ENCODE peak calls at places on chromosome 5, in five cellular contexts. Q, F, M, T and N are unnamed samples.
A peak's percentile ranks its signal among the peaks of the same experiment; 100 is the strongest.

GRCh38 chr5:64807505-64807904 is 38.8 kb downstream of the CWC27 start:
- DNase-seq in Q (no peak), F (no peak), M (no peak), T (no peak), N (no peak)

GRCh38 chr5:158461240-158461854 is 602.4 kb upstream of the CLINT1 start:
- DNase-seq in Q (no peak), F (peak; percentile 80), M (no peak), T (peak; percentile 78), N (peak; percentile 80)

GRCh38 chr5:64502181-64502580 is 3.6 kb upstream of the RGS7BP start:
- DNase-seq in Q (no peak), F (no peak), M (no peak), T (no peak), N (no peak)

GRCh38 chr5:139859013-139859412 is 63.4 kb downstream of the PSD2 start:
- DNase-seq in Q (no peak), F (no peak), M (no peak), T (no peak), N (no peak)

GRCh38 chr5:181173420-181174342 is 26.3 kb downstream of the OR2V2 start:
- DNase-seq in Q (no peak), F (no peak), M (peak; percentile 59), T (no peak), N (no peak)

GRCh38 chr5:73018892-73019291 is 63.1 kb downstream of the FCHO2 start:
- DNase-seq in Q (no peak), F (no peak), M (no peak), T (no peak), N (no peak)

GRCh38 chr5:116377276-116378006 is 197.2 kb downstream of the SEMA6A start:
- DNase-seq in Q (no peak), F (no peak), M (no peak), T (no peak), N (no peak)

GRCh38 chr5:71860048-71860447 is 141.0 kb downstream of the CARTPT start:
- DNase-seq in Q (no peak), F (no peak), M (no peak), T (no peak), N (no peak)

GRCh38 chr5:68252678-68253520 is 37.3 kb downstream of the PIK3R1 start:
- DNase-seq in Q (peak; percentile 60), F (no peak), M (peak; percentile 67), T (peak; percentile 62), N (peak; percentile 82)

GRCh38 chr5:6829150-6829784 is 116.0 kb downstream of the TENT4A start:
- DNase-seq in Q (no peak), F (no peak), M (no peak), T (no peak), N (no peak)

GRCh38 chr5:140868721-140869554 is at the start of gene PCDHA11:
- DNase-seq in Q (no peak), F (no peak), M (no peak), T (no peak), N (no peak)

GRCh38 chr5:157686841-157687554 is 15.7 kb downstream of the C5orf52 start:
- DNase-seq in Q (no peak), F (no peak), M (no peak), T (no peak), N (no peak)

GRCh38 chr5:80246995-80247729 is 8.7 kb downstream of the SERINC5 start:
- DNase-seq in Q (peak; percentile 73), F (no peak), M (peak; percentile 48), T (no peak), N (peak; percentile 73)

GRCh38 chr5:17123785-17124184 is 93.6 kb upstream of the BASP1 start:
- DNase-seq in Q (no peak), F (no peak), M (no peak), T (no peak), N (no peak)

GRCh38 chr5:58886315-58887207 is 303.7 kb downstream of the RAB3C start:
- DNase-seq in Q (peak; percentile 60), F (no peak), M (peak; percentile 72), T (peak; percentile 64), N (peak; percentile 81)

GRCh38 chr5:36363101-36363500 is 61.4 kb upstream of the RANBP3L start:
- DNase-seq in Q (no peak), F (no peak), M (no peak), T (no peak), N (no peak)

GRCh38 chr5:82513739-82514138 is 235.6 kb upstream of the RPS23 start:
- DNase-seq in Q (no peak), F (no peak), M (peak; percentile 11), T (no peak), N (no peak)

GRCh38 chr5:80755634-80756033 is 100.9 kb upstream of the DHFR start:
- DNase-seq in Q (no peak), F (no peak), M (no peak), T (no peak), N (no peak)

GRCh38 chr5:24773241-24773640 is 128.5 kb upstream of the CDH10 start:
- DNase-seq in Q (no peak), F (no peak), M (no peak), T (no peak), N (no peak)

GRCh38 chr5:65172486-65173129 is 309.1 kb downstream of the ADAMTS6 start:
- DNase-seq in Q (no peak), F (no peak), M (no peak), T (no peak), N (no peak)

GRCh38 chr5:110356687-110357086 is 369.8 kb downstream of the TMEM232 start:
- DNase-seq in Q (no peak), F (no peak), M (no peak), T (no peak), N (no peak)

GRCh38 chr5:142544946-142545652 is 140.8 kb downstream of the FGF1 start:
- DNase-seq in Q (no peak), F (no peak), M (no peak), T (no peak), N (no peak)

DNA sequence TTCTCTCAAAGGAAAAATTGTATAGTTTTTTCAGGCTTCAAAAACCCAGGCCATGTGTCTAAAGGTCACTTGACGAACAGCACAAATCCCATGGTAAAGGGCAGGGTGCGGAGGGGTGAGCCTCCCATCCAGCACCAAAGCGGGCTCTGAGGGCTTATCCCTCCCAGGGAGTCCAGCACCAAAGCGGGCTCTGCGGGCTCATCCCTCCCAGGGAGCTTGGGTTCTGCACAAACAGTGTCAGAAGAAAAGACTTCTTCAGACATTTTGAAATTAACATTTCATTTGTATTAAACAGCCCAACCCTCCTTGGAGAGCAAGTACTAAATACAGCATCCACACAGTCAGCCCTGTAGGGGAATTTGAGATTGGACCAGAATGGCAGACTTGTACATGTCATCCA is 43.0 kb upstream of the CLPTM1L start:
- DNase-seq in Q (no peak), F (no peak), M (no peak), T (no peak), N (no peak)
- H3K27me3 ChIP-seq in Q (peaks cover 8% of the 10 kb centered on the region), F (peaks cover 30% of the 10 kb centered on the region), M (peaks cover 16% of the 10 kb centered on the region), T (no peaks in the 10 kb centered on the region), N (peaks cover 16% of the 10 kb centered on the region)

DNA sequence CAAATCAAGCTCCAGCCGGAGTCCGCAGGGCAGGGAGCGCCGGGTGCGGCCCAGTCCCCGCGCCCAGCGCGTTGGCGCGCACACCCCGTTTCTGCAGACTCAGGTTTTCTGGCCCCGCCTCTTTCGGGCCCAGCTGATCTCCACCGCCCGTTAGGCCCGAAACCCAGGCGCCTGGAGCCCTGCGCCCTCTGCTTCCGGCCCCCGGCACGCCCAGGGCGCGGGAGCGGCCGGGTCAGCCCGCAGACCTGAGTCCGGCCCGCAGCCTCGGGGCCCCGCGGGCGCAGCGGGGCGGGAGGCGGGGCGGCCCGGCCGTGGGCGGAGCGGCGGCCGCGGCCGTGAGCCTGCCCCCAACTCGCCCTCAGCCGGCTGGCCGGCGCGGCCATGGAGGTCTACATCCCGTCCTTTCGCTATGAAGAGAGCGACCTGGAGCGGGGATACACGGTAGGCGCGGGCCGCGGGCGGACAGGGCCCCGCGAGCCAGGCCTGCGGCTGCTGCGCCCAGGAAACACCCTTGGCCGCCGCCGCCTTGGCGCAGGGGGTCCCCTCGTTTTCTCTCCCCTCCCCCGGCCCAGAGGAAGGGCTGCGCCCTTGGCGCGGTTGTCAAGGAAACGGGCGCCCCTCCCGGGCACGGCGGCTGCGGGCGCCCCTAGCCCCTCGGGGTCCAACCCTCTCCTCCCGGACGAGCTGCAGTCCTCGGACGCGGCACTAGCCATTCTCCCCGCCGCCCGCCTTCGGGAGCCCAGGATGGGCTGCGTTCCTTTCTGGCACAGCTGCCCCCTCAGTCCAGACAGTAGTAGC is at the start of gene SNX24:
- DNase-seq in Q (peak; percentile 91), F (peak; percentile 89), M (peak; percentile 95), T (peak; percentile 85), N (peak; percentile 86)
- TF ChIP-seq EP300 in Q (no peak), F (no peak), M (no peak), T (no peak), N (no peak)

GRCh38 chr5:179833709-179834070 is 13.0 kb downstream of the SQSTM1 start:
- DNase-seq in Q (no peak), F (no peak), M (no peak), T (no peak), N (no peak)
- H3K4me1 ChIP-seq in Q (peaks cover 6% of the 10 kb centered on the region), F (peaks cover 4% of the 10 kb centered on the region), M (no peaks in the 10 kb centered on the region), T (no peaks in the 10 kb centered on the region), N (peaks cover 6% of the 10 kb centered on the region)

GRCh38 chr5:148842161-148842560 is 15.8 kb downstream of the ADRB2 start:
- DNase-seq in Q (no peak), F (no peak), M (no peak), T (no peak), N (no peak)

GRCh38 chr5:148844433-148845279 is 18.2 kb downstream of the ADRB2 start:
- DNase-seq in Q (no peak), F (no peak), M (no peak), T (no peak), N (no peak)

GRCh38 chr5:148840531-148840930 is 14.1 kb downstream of the ADRB2 start:
- DNase-seq in Q (no peak), F (no peak), M (no peak), T (no peak), N (no peak)

GRCh38 chr5:148841519-148841918 is 15.1 kb downstream of the ADRB2 start:
- DNase-seq in Q (no peak), F (no peak), M (no peak), T (no peak), N (no peak)

GRCh38 chr5:148843510-148844318 is 17.3 kb downstream of the ADRB2 start:
- DNase-seq in Q (no peak), F (no peak), M (no peak), T (no peak), N (no peak)
- H3K27me3 ChIP-seq in Q (no peaks in the 10 kb centered on the region), F (no peaks in the 10 kb centered on the region), M (no peaks in the 10 kb centered on the region), T (no peaks in the 10 kb centered on the region), N (no peaks in the 10 kb centered on the region)

GRCh38 chr5:31062878-31063277 is 130.6 kb upstream of the CDH6 start:
- DNase-seq in Q (no peak), F (no peak), M (no peak), T (no peak), N (no peak)
- TF ChIP-seq EP300 in Q (no peak), F (no peak), M (no peak), T (no peak), N (no peak)

GRCh38 chr5:107329850-107330249 is 340.9 kb downstream of the EFNA5 start:
- DNase-seq in Q (no peak), F (no peak), M (no peak), T (no peak), N (no peak)
- H3K4me1 ChIP-seq in Q (no peaks in the 10 kb centered on the region), F (peaks cover 3% of the 10 kb centered on the region), M (no peaks in the 10 kb centered on the region), T (no peaks in the 10 kb centered on the region), N (no peaks in the 10 kb centered on the region)